ENCODE peak calls at places on chromosome 15, in six cellular contexts. I is T-helper 1 cell, M is omental fat pad, T is activated gamma-delta T cell, O is Peyer's patch, H is HT-29. S is an unnamed sample.

GRCh38 chr15:79474252-79474651 is 42.1 kb downstream of the MINAR1 start:
- DNase-seq in I (no peak), M (no peak), T (no peak), O (no peak), H (no peak), S (no peak)

GRCh38 chr15:68637755-68638405 is 59.1 kb downstream of the CORO2B start:
- DNase-seq in I (no peak), M (no peak), T (no peak), O (peak), H (no peak), S (no peak)

GRCh38 chr15:90035095-90035834 is 34.1 kb downstream of the ZNF710 start:
- DNase-seq in I (no peak), M (no peak), T (no peak), O (peak), H (peak), S (no peak)

GRCh38 chr15:68994149-68994548 is 20.3 kb upstream of the NOX5 start:
- DNase-seq in I (no peak), M (no peak), T (no peak), O (no peak), H (no peak), S (no peak)

GRCh38 chr15:52440414-52440813 is 88.3 kb downstream of the MYO5A start:
- DNase-seq in I (no peak), M (no peak), T (no peak), O (no peak), H (no peak), S (no peak)

GRCh38 chr15:63973212-63974009 is 72.9 kb downstream of the DAPK2 start:
- DNase-seq in I (no peak), M (no peak), T (no peak), O (no peak), H (no peak), S (no peak)

GRCh38 chr15:50298340-50298739 is 32.8 kb upstream of the HDC start:
- DNase-seq in I (no peak), M (no peak), T (no peak), O (no peak), H (no peak), S (no peak)

GRCh38 chr15:74563442-74563841 is 22.4 kb downstream of the ARID3B start:
- DNase-seq in I (no peak), M (no peak), T (no peak), O (no peak), H (no peak), S (no peak)

GRCh38 chr15:68609618-68610017 is 30.8 kb downstream of the CORO2B start:
- DNase-seq in I (no peak), M (peak), T (no peak), O (no peak), H (no peak), S (no peak)

GRCh38 chr15:80474751-80475295 is 70.6 kb downstream of the ARNT2 start:
- DNase-seq in I (no peak), M (no peak), T (no peak), O (no peak), H (no peak), S (no peak)

GRCh38 chr15:43246261-43246764 is 20.4 kb downstream of the TGM5 start:
- DNase-seq in I (no peak), M (no peak), T (no peak), O (no peak), H (no peak), S (no peak)

GRCh38 chr15:60065951-60066350 is 61.8 kb downstream of the FOXB1 start:
- DNase-seq in I (no peak), M (no peak), T (no peak), O (no peak), H (no peak), S (no peak)

GRCh38 chr15:53569756-53570480 is 189.5 kb downstream of the WDR72 start:
- DNase-seq in I (no peak), M (no peak), T (no peak), O (no peak), H (no peak), S (no peak)

GRCh38 chr15:45714501-45715488 is 80.0 kb downstream of the SQOR start:
- DNase-seq in I (peak), M (no peak), T (no peak), O (peak), H (peak), S (no peak)

GRCh38 chr15:69648775-69649735 is 196.4 kb downstream of the RPLP1 start:
- DNase-seq in I (no peak), M (no peak), T (no peak), O (no peak), H (no peak), S (no peak)

GRCh38 chr15:69568621-69569020 is 116.0 kb downstream of the RPLP1 start:
- DNase-seq in I (no peak), M (no peak), T (no peak), O (no peak), H (no peak), S (no peak)

GRCh38 chr15:75542386-75542797 is 36.7 kb downstream of the PTPN9 start:
- DNase-seq in I (no peak), M (no peak), T (no peak), O (no peak), H (no peak), S (no peak)

GRCh38 chr15:40936709-40937666 is 7.8 kb downstream of the DLL4 start:
- DNase-seq in I (no peak), M (no peak), T (no peak), O (no peak), H (no peak), S (no peak)

GRCh38 chr15:34987182-34987488 is 952 bp downstream of the ZNF770 start:
- DNase-seq in I (no peak), M (no peak), T (no peak), O (no peak), H (peak), S (no peak)